ENCODE peak calls at places on chromosomes 12 and 14, in ten cellular contexts. One of them, this sample, is unnamed.

GRCh38 chr12:6774557-6775062 is 2.3 kb downstream of the LAG3 start:
- DNase-seq in stimulated activated naive CD8-positive, alpha-beta T cell treated with anti-CD3 and anti-CD28 coated beads, Interleukin-15, Interleukin-2, amounts not matched to agents 100 U/mL and 50 U/mL, for 24 hours: peak
- DNase-seq in Right ventricle myocardium superior: no peak
- DNase-seq in NCI-H2029: no peak
- DNase-seq in mesenchymal stem cell: no peak
- DNase-seq in GM04503: no peak
- DNase-seq in tibial artery: no peak
- DNase-seq in SK-N-MC: no peak
- DNase-seq in lower lobe of right lung: no peak
- DNase-seq in AG08395: no peak
- DNase-seq in this sample: no peak

GRCh38 chr12:30047499-30048262 is 263.9 kb upstream of the TMTC1 start:
- DNase-seq in stimulated activated naive CD8-positive, alpha-beta T cell treated with anti-CD3 and anti-CD28 coated beads, Interleukin-15, Interleukin-2, amounts not matched to agents 100 U/mL and 50 U/mL, for 24 hours: no peak
- DNase-seq in Right ventricle myocardium superior: no peak
- DNase-seq in NCI-H2029: no peak
- DNase-seq in mesenchymal stem cell: peak
- DNase-seq in GM04503: no peak
- DNase-seq in tibial artery: no peak
- DNase-seq in SK-N-MC: no peak
- DNase-seq in lower lobe of right lung: no peak
- DNase-seq in AG08395: no peak
- DNase-seq in this sample: peak

GRCh38 chr14:75831455-75831854 is 150.3 kb downstream of the TGFB3 start:
- DNase-seq in stimulated activated naive CD8-positive, alpha-beta T cell treated with anti-CD3 and anti-CD28 coated beads, Interleukin-15, Interleukin-2, amounts not matched to agents 100 U/mL and 50 U/mL, for 24 hours: peak
- DNase-seq in Right ventricle myocardium superior: peak
- DNase-seq in NCI-H2029: peak
- DNase-seq in mesenchymal stem cell: no peak
- DNase-seq in GM04503: peak
- DNase-seq in tibial artery: no peak
- DNase-seq in SK-N-MC: no peak
- DNase-seq in lower lobe of right lung: peak
- DNase-seq in AG08395: peak
- DNase-seq in this sample: no peak

GRCh38 chr12:103908877-103909276 is 21.3 kb upstream of the HSP90B1 start:
- DNase-seq in stimulated activated naive CD8-positive, alpha-beta T cell treated with anti-CD3 and anti-CD28 coated beads, Interleukin-15, Interleukin-2, amounts not matched to agents 100 U/mL and 50 U/mL, for 24 hours: no peak
- DNase-seq in Right ventricle myocardium superior: no peak
- DNase-seq in NCI-H2029: no peak
- DNase-seq in mesenchymal stem cell: peak
- DNase-seq in GM04503: no peak
- DNase-seq in tibial artery: no peak
- DNase-seq in SK-N-MC: no peak
- DNase-seq in lower lobe of right lung: no peak
- DNase-seq in AG08395: peak
- DNase-seq in this sample: no peak

GRCh38 chr14:61064210-61064609 is 83.2 kb downstream of the SLC38A6 start:
- DNase-seq in stimulated activated naive CD8-positive, alpha-beta T cell treated with anti-CD3 and anti-CD28 coated beads, Interleukin-15, Interleukin-2, amounts not matched to agents 100 U/mL and 50 U/mL, for 24 hours: no peak
- DNase-seq in Right ventricle myocardium superior: no peak
- DNase-seq in NCI-H2029: no peak
- DNase-seq in mesenchymal stem cell: no peak
- DNase-seq in GM04503: no peak
- DNase-seq in tibial artery: no peak
- DNase-seq in SK-N-MC: no peak
- DNase-seq in lower lobe of right lung: no peak
- DNase-seq in AG08395: no peak
- DNase-seq in this sample: no peak

GRCh38 chr14:42854061-42854460 is 1247.4 kb downstream of the LRFN5 start:
- DNase-seq in stimulated activated naive CD8-positive, alpha-beta T cell treated with anti-CD3 and anti-CD28 coated beads, Interleukin-15, Interleukin-2, amounts not matched to agents 100 U/mL and 50 U/mL, for 24 hours: no peak
- DNase-seq in Right ventricle myocardium superior: no peak
- DNase-seq in NCI-H2029: no peak
- DNase-seq in mesenchymal stem cell: no peak
- DNase-seq in GM04503: no peak
- DNase-seq in tibial artery: no peak
- DNase-seq in SK-N-MC: no peak
- DNase-seq in lower lobe of right lung: no peak
- DNase-seq in AG08395: no peak
- DNase-seq in this sample: no peak

GRCh38 chr14:32611752-32612151 is 282.7 kb downstream of the AKAP6 start:
- DNase-seq in stimulated activated naive CD8-positive, alpha-beta T cell treated with anti-CD3 and anti-CD28 coated beads, Interleukin-15, Interleukin-2, amounts not matched to agents 100 U/mL and 50 U/mL, for 24 hours: no peak
- DNase-seq in Right ventricle myocardium superior: no peak
- DNase-seq in NCI-H2029: no peak
- DNase-seq in mesenchymal stem cell: peak
- DNase-seq in GM04503: peak
- DNase-seq in tibial artery: no peak
- DNase-seq in SK-N-MC: no peak
- DNase-seq in lower lobe of right lung: no peak
- DNase-seq in AG08395: peak
- DNase-seq in this sample: no peak

GRCh38 chr12:130546494-130546893 is 169.6 kb downstream of the RIMBP2 start:
- DNase-seq in stimulated activated naive CD8-positive, alpha-beta T cell treated with anti-CD3 and anti-CD28 coated beads, Interleukin-15, Interleukin-2, amounts not matched to agents 100 U/mL and 50 U/mL, for 24 hours: no peak
- DNase-seq in Right ventricle myocardium superior: no peak
- DNase-seq in NCI-H2029: no peak
- DNase-seq in mesenchymal stem cell: no peak
- DNase-seq in GM04503: no peak
- DNase-seq in tibial artery: no peak
- DNase-seq in SK-N-MC: no peak
- DNase-seq in lower lobe of right lung: no peak
- DNase-seq in AG08395: no peak
- DNase-seq in this sample: no peak

GRCh38 chr12:12779529-12779928 is 5.9 kb upstream of the APOLD1 start:
- DNase-seq in stimulated activated naive CD8-positive, alpha-beta T cell treated with anti-CD3 and anti-CD28 coated beads, Interleukin-15, Interleukin-2, amounts not matched to agents 100 U/mL and 50 U/mL, for 24 hours: no peak
- DNase-seq in Right ventricle myocardium superior: no peak
- DNase-seq in NCI-H2029: peak
- DNase-seq in mesenchymal stem cell: peak
- DNase-seq in GM04503: no peak
- DNase-seq in tibial artery: no peak
- DNase-seq in SK-N-MC: no peak
- DNase-seq in lower lobe of right lung: no peak
- DNase-seq in AG08395: peak
- DNase-seq in this sample: no peak

GRCh38 chr12:57488397-57489156 is 709 bp downstream of the MARS1 start:
- DNase-seq in stimulated activated naive CD8-positive, alpha-beta T cell treated with anti-CD3 and anti-CD28 coated beads, Interleukin-15, Interleukin-2, amounts not matched to agents 100 U/mL and 50 U/mL, for 24 hours: no peak
- DNase-seq in Right ventricle myocardium superior: no peak
- DNase-seq in NCI-H2029: no peak
- DNase-seq in mesenchymal stem cell: peak
- DNase-seq in GM04503: no peak
- DNase-seq in tibial artery: no peak
- DNase-seq in SK-N-MC: no peak
- DNase-seq in lower lobe of right lung: no peak
- DNase-seq in AG08395: no peak
- DNase-seq in this sample: no peak

GRCh38 chr12:115504241-115504941 is 773.1 kb downstream of the MED13L start:
- DNase-seq in stimulated activated naive CD8-positive, alpha-beta T cell treated with anti-CD3 and anti-CD28 coated beads, Interleukin-15, Interleukin-2, amounts not matched to agents 100 U/mL and 50 U/mL, for 24 hours: no peak
- DNase-seq in Right ventricle myocardium superior: no peak
- DNase-seq in NCI-H2029: no peak
- DNase-seq in mesenchymal stem cell: no peak
- DNase-seq in GM04503: no peak
- DNase-seq in tibial artery: no peak
- DNase-seq in SK-N-MC: no peak
- DNase-seq in lower lobe of right lung: no peak
- DNase-seq in AG08395: no peak
- DNase-seq in this sample: no peak